ENCODE peak calls at places on chromosomes 4 and X, in nine cellular contexts. R is ureter; D is Kasumi-1; M is stimulated activated CD4-positive, alpha-beta T cell treated with anti-CD3 and anti-CD28 coated beads, Interleukin-2, amount 100 ng/mL, for 48 hours; H is A673; E is stimulated activated CD8-positive, alpha-beta memory T cell treated with anti-CD3 and anti-CD28 coated beads, Interleukin-15, amount 100 ng/mL, for 1 hour; O is Calu3; A is renal cortical epithelial cell; Y is MCF 10A. Q is an unnamed sample.

GRCh38 chr4:47002593-47002992 is 9.2 kb upstream of the GABRA4 start:
- DNase-seq in R (no peak), D (peak), M (no peak), H (peak), E (no peak), O (no peak), A (peak), Y (peak), Q (no peak)

GRCh38 chrX:18789916-18790315 is 82.5 kb downstream of the PPEF1 start:
- DNase-seq in R (no peak), D (no peak), M (no peak), H (no peak), E (no peak), O (no peak), A (peak), Y (no peak), Q (no peak)

GRCh38 chrX:35858916-35859315 is 60.6 kb upstream of the CFAP47 start:
- DNase-seq in R (no peak), D (no peak), M (no peak), H (no peak), E (no peak), O (no peak), A (peak), Y (no peak), Q (no peak)

GRCh38 chr4:140628016-140628415 is 59.3 kb upstream of the UCP1 start:
- DNase-seq in R (no peak), D (no peak), M (no peak), H (no peak), E (no peak), O (no peak), A (no peak), Y (no peak), Q (no peak)

GRCh38 chr4:184439856-184440592 is 34.3 kb downstream of the IRF2 start:
- DNase-seq in R (no peak), D (no peak), M (no peak), H (no peak), E (no peak), O (no peak), A (peak), Y (no peak), Q (no peak)

GRCh38 chr4:23878912-23879732 is 10.7 kb downstream of the PPARGC1A start:
- DNase-seq in R (no peak), D (no peak), M (no peak), H (no peak), E (no peak), O (no peak), A (peak), Y (no peak), Q (no peak)

GRCh38 chr4:5824635-5825034 is 68.3 kb downstream of the CRMP1 start:
- DNase-seq in R (no peak), D (peak), M (no peak), H (peak), E (no peak), O (no peak), A (peak), Y (peak), Q (no peak)

GRCh38 chr4:184310171-184310567 is 92.5 kb upstream of the ENPP6 start:
- DNase-seq in R (no peak), D (peak), M (no peak), H (no peak), E (no peak), O (no peak), A (no peak), Y (peak), Q (peak)

GRCh38 chrX:44035576-44035975 is 62.4 kb upstream of the NDP start:
- DNase-seq in R (no peak), D (no peak), M (no peak), H (peak), E (no peak), O (no peak), A (no peak), Y (peak), Q (no peak)

GRCh38 chrX:103550415-103551051 is 31.2 kb upstream of the RAB40A start:
- DNase-seq in R (no peak), D (no peak), M (no peak), H (no peak), E (no peak), O (no peak), A (no peak), Y (no peak), Q (no peak)

GRCh38 chr4:2696423-2696822 is 59.7 kb downstream of the TNIP2 start:
- DNase-seq in R (no peak), D (peak), M (no peak), H (no peak), E (no peak), O (no peak), A (no peak), Y (no peak), Q (no peak)

GRCh38 chrX:50594788-50595187 is 124.2 kb upstream of the DGKK start:
- DNase-seq in R (no peak), D (no peak), M (no peak), H (peak), E (no peak), O (no peak), A (peak), Y (no peak), Q (no peak)

GRCh38 chrX:131199086-131199485 is 90.0 kb downstream of the IGSF1 start:
- DNase-seq in R (no peak), D (no peak), M (no peak), H (no peak), E (no peak), O (no peak), A (peak), Y (peak), Q (no peak)

GRCh38 chrX:7294483-7294882 is 146.5 kb upstream of the PUDP start:
- DNase-seq in R (no peak), D (no peak), M (no peak), H (no peak), E (no peak), O (no peak), A (no peak), Y (peak), Q (no peak)

GRCh38 chr4:3087398-3087797 is 12.9 kb downstream of the HTT start:
- DNase-seq in R (no peak), D (no peak), M (no peak), H (no peak), E (no peak), O (no peak), A (no peak), Y (no peak), Q (no peak)

Q was measured in vagina.